ENCODE peak calls at places on chromosomes 6 and 20, in ten cellular contexts. B, K, T, H, W, U, M, C, G and N are unnamed samples.

GRCh38 chr6:23316131-23316530 is 746.8 kb downstream of the HDGFL1 start:
- DNase-seq in B (no peak), U (no peak), K (no peak), M (peak), G (no peak), W (no peak), T (peak), H (no peak), C (no peak), N (no peak)

GRCh38 chr6:20217476-20217855 is 5.2 kb upstream of the MBOAT1 start:
- DNase-seq in W (no peak), H (no peak), U (no peak), T (no peak), M (no peak), K (no peak), B (no peak), C (peak), G (no peak), N (no peak)

GRCh38 chr6:43255408-43256054 is 12.2 kb downstream of the TTBK1 start:
- DNase-seq in M (no peak), U (no peak), C (no peak), G (no peak), H (no peak), B (no peak), K (no peak), W (no peak), T (no peak), N (no peak)

GRCh38 chr6:151025076-151025475 is 159.6 kb downstream of the MTHFD1L start:
- DNase-seq in K (no peak), T (no peak), C (peak), U (no peak), H (no peak), W (no peak), G (no peak), B (no peak), M (no peak), N (no peak)

GRCh38 chr6:109762769-109763450 is 71.8 kb downstream of the FIG4 start:
- DNase-seq in T (peak), H (no peak), M (no peak), C (no peak), U (no peak), G (no peak), W (no peak), B (no peak), K (no peak), N (no peak)

GRCh38 chr6:117605169-117605826 is 3.0 kb upstream of the GOPC start:
- DNase-seq in T (peak), C (peak), W (peak), M (peak), K (peak), B (no peak), G (no peak), H (no peak), U (peak), N (peak)

GRCh38 chr20:8287328-8287727 is 155.3 kb downstream of the PLCB1 start:
- DNase-seq in G (no peak), W (no peak), H (no peak), M (no peak), U (no peak), K (no peak), T (no peak), B (no peak), C (no peak), N (no peak)

GRCh38 chr6:2158596-2159271 is 86.7 kb downstream of the GMDS start:
- DNase-seq in K (no peak), W (peak), U (peak), B (no peak), C (no peak), H (no peak), T (peak), M (peak), G (no peak), N (peak)

GRCh38 chr6:41715779-41716515 is 19.5 kb downstream of the TFEB start:
- DNase-seq in B (no peak), C (no peak), K (no peak), U (peak), H (no peak), G (no peak), W (no peak), T (no peak), M (no peak), N (no peak)

GRCh38 chr20:38195521-38195920 is 30.5 kb upstream of the TGM2 start:
- DNase-seq in H (no peak), U (no peak), C (no peak), W (no peak), K (no peak), G (no peak), M (no peak), T (no peak), B (no peak), N (no peak)

GRCh38 chr6:128515550-128516513 is 4.6 kb downstream of the PTPRK start:
- DNase-seq in H (no peak), B (no peak), G (no peak), C (no peak), U (no peak), K (no peak), W (no peak), M (peak), T (peak), N (peak)

GRCh38 chr6:151044465-151045441 is 179.3 kb downstream of the MTHFD1L start:
- DNase-seq in K (peak), C (peak), U (no peak), W (peak), M (peak), T (peak), B (peak), H (peak), G (no peak), N (peak)

GRCh38 chr6:149560736-149561135 is 5.4 kb upstream of the GINM1 start:
- DNase-seq in W (peak), C (no peak), K (peak), G (no peak), M (no peak), T (no peak), H (no peak), B (no peak), U (peak), N (no peak)

GRCh38 chr6:168302534-168302933 is 17.0 kb downstream of the DACT2 start:
- DNase-seq in G (no peak), B (no peak), C (no peak), W (peak), U (no peak), M (no peak), T (no peak), H (peak), K (no peak), N (no peak)

GRCh38 chr6:135270676-135271536 is 89.8 kb downstream of the MYB start:
- DNase-seq in W (peak), C (peak), H (no peak), M (peak), G (no peak), U (no peak), T (no peak), K (no peak), B (peak), N (no peak)

GRCh38 chr20:35011589-35012226 is 56.0 kb downstream of the MYH7B start:
- DNase-seq in G (no peak), B (no peak), T (no peak), M (no peak), W (no peak), H (no peak), U (no peak), C (no peak), K (no peak), N (no peak)

GRCh38 chr20:58717278-58718091 is 24.9 kb downstream of the NPEPL1 start:
- DNase-seq in W (peak), G (no peak), H (peak), T (no peak), K (no peak), B (no peak), C (no peak), U (no peak), M (no peak), N (no peak)

GRCh38 chr20:38985603-38986170 is 23.5 kb downstream of the DHX35 start:
- DNase-seq in C (no peak), W (no peak), K (no peak), H (no peak), B (no peak), G (no peak), T (peak), M (peak), U (peak), N (peak)

GRCh38 chr6:124795879-124796838 is 166.1 kb upstream of the RNF217 start:
- DNase-seq in U (peak), M (peak), G (no peak), W (peak), K (no peak), B (no peak), H (no peak), C (no peak), T (peak), N (no peak)

GRCh38 chr6:56938634-56939294 is 16.1 kb upstream of the BEND6 start:
- DNase-seq in B (no peak), H (no peak), W (peak), G (no peak), K (no peak), M (peak), U (no peak), T (peak), C (no peak), N (peak)

GRCh38 chr6:113486172-113486571 is 371.0 kb upstream of the MARCKS start:
- DNase-seq in M (no peak), T (no peak), C (no peak), H (no peak), W (peak), G (no peak), B (no peak), U (no peak), K (no peak), N (no peak)

GRCh38 chr6:148869589-148869988 is 122.8 kb downstream of the UST start:
- DNase-seq in H (no peak), G (no peak), U (no peak), C (no peak), K (no peak), T (peak), B (no peak), M (peak), W (no peak), N (peak)

GRCh38 chr20:4134861-4135379 is 119.6 kb upstream of the RNF24 start:
- DNase-seq in H (no peak), C (no peak), M (no peak), T (no peak), U (peak), W (no peak), B (no peak), K (no peak), G (no peak), N (no peak)

GRCh38 chr6:18388942-18389341 is 1.8 kb downstream of the RNF144B start:
- DNase-seq in W (no peak), T (peak), G (no peak), B (no peak), M (peak), H (no peak), U (no peak), C (peak), K (no peak), N (peak)

GRCh38 chr6:156697224-156697623 is 80.0 kb upstream of the ARID1B start:
- DNase-seq in K (no peak), B (no peak), C (no peak), T (no peak), G (no peak), W (no peak), M (no peak), H (no peak), U (peak), N (no peak)

GRCh38 chr20:50710492-50711063 is 19.2 kb upstream of the RIPOR3 start:
- DNase-seq in U (no peak), G (no peak), H (no peak), B (no peak), C (no peak), W (no peak), K (no peak), T (peak), M (peak), N (peak)

GRCh38 chr6:31963921-31964320 is 4.9 kb downstream of the SKIC2 start:
- DNase-seq in M (no peak), H (no peak), T (no peak), U (no peak), W (no peak), B (no peak), K (no peak), C (no peak), G (no peak), N (no peak)

GRCh38 chr6:9481292-9482029 is 933.4 kb downstream of the TFAP2A start:
- DNase-seq in T (peak), M (peak), W (no peak), G (no peak), C (no peak), B (no peak), K (no peak), U (no peak), H (no peak), N (no peak)

GRCh38 chr6:74510878-74511277 is 695.0 kb downstream of the COL12A1 start:
- DNase-seq in B (no peak), G (no peak), M (peak), T (peak), K (no peak), H (no peak), W (no peak), C (no peak), U (no peak), N (peak)

GRCh38 chr6:134719850-134720249 is 230.1 kb downstream of the ALDH8A1 start:
- DNase-seq in C (no peak), B (no peak), G (no peak), T (no peak), H (no peak), W (no peak), K (peak), M (no peak), U (no peak), N (no peak)

GRCh38 chr6:9208956-9209355 is 773.6 kb upstream of the SLC35B3 start:
- DNase-seq in M (no peak), H (no peak), K (no peak), W (no peak), T (no peak), U (no peak), B (no peak), G (no peak), C (no peak), N (no peak)

GRCh38 chr20:34062651-34063482 is 49.2 kb downstream of the EIF2S2 start:
- DNase-seq in B (no peak), K (no peak), M (peak), U (no peak), W (no peak), C (no peak), T (peak), G (no peak), H (no peak), N (peak)

GRCh38 chr6:32883789-32884188 is 29.8 kb downstream of the PSMB9 start:
- DNase-seq in H (peak), G (no peak), U (no peak), M (peak), K (no peak), T (peak), B (peak), C (no peak), W (peak), N (peak)

GRCh38 chr6:168286116-168286515 is 33.5 kb downstream of the DACT2 start:
- DNase-seq in H (no peak), W (no peak), K (no peak), C (no peak), G (no peak), U (no peak), M (no peak), B (no peak), T (no peak), N (no peak)

DNA sequence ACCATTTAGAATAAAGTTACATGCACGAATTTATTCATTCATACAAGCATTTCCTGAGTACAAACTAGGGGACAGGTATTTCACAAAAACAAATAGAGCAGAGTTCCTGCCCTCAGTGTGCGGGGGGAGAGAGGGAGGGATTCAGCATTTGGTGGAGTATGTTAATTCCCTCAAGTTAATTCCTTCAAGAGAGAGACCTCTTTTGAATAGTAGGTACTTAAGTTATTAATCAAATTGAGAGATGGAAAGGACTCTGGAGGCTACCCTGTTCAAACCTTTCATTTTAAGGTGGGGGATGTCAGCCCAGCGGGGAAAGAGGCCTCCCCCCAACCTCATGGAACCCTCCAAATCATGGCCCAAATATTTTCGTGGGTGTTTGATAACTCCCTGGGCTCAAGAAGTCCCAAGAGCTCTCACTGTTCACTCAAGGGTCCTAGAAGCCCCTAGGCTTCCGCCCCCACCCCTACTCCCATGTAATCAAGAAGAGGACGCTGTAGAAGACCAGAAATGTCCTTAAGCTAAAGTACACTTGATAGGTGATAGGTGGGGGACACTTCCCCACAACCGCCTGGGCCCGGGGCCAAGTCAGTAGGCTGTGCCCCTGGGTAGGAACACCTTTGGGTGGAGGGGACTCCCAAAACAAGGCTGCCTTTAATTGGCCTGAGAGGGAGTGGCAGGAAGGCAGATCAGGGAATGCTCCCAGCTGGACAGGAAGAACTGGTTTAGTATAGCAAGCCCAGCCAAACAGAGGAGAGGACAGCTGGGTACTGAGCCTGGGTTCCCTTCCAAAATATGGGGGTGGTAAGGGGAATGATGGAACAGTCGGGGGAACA is 2.9 kb downstream of the SDC4 start:
- DNase-seq in K (no peak), G (no peak), T (peak), C (peak), H (no peak), M (no peak), U (no peak), W (no peak), B (peak), N (no peak)
- H3K4me3 ChIP-seq in K (peak), G (no peak), T (peak), C (peak), H (peak), M (peak), U (no peak), W (peak), B (peak), N (peak)

DNA sequence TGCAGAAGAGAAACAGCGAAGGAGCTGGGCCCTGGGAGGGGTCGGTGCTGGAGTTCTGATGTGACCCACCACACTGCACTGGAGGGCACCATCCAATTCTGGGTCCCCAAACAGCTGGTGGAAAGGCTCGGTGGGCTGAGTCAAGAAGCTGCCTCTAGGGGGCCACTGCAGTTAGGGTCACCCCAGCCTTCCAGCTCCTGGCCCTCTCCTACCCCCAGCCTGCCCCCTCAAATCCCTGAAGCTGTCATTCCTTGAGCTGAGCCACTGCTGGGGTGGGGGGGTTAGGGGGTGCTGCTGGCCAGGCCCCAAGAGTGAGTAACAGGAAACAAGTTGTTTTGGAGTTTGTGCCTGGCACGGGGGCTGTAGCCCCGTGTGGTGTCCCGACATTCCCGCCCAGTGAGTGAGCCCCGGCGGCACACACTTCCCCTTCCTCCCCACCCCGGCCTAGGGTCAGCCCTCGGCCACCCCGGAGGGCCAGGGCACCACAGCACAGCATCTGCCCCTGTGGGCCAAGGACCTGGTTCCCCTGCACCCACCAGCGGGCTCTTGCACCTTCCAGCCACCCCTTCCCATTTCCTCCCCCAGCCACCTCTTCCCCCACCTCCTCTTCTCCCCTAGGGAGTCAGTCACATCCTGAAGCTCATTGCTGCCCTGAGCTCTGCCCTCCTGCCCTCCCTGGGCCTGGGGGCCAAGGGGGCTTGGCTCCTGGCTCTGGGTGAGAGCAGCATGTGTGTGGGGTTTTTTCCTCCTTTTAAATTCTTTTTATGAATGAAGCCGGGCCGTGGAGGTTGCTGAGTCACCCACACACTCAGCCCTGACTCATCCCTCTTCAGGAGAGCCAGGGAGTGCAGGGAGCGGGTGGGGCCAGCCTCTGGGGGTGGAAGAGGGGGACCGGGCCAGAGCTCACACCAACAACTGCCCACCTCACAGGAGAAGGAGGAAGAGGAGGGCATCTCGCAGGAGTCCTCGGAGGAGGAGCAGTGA is 4.6 kb downstream of the SMIM29 start:
- DNase-seq in K (peak), U (no peak), G (no peak), B (peak), W (peak), C (no peak), T (peak), M (peak), H (peak), N (peak)
- H3K4me3 ChIP-seq in K (no peak), U (no peak), G (no peak), B (no peak), W (no peak), C (no peak), T (peak), M (peak), H (no peak), N (peak)

DNA sequence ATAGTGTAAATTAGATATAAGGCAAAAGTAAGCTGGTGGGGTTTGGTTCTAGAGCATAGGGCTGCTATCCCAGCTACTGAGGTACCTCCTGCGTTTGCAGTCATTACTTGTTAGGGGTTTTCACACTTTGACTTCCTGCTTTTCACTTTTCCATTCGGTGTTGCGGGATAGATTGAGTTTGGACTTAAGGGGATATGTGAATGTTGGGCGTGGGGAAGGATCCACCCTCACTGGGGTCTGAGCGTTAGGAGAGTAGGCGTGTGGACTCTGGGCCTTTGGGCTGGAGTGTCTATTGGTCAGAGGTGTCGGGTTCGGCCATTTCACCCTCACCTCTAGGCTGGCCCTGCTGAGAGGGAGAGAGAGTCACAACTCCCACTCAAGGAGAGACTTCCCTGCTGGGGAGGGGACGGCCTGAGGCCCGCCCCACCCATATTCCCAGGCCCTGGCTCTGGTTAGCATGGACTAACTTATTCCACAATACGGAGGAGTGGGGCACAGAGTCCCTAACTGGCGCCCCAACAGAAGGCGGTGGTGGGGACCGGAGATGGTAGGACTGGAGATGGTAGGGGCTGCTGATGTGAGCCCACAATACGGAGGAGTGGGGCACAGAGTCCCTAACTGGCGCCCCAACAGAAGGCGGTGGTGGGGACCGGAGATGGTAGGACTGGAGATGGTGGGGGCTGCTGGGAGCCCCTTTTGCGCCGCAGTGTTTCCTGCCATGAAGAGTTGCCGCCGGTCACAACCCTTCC is 1.6 kb upstream of the PTPRA start:
- DNase-seq in U (no peak), T (no peak), W (no peak), C (no peak), M (no peak), G (no peak), H (no peak), B (no peak), K (no peak), N (no peak)
- H3K4me3 ChIP-seq in U (peak), T (peak), W (no peak), C (no peak), M (peak), G (peak), H (peak), B (peak), K (peak), N (peak)

DNA sequence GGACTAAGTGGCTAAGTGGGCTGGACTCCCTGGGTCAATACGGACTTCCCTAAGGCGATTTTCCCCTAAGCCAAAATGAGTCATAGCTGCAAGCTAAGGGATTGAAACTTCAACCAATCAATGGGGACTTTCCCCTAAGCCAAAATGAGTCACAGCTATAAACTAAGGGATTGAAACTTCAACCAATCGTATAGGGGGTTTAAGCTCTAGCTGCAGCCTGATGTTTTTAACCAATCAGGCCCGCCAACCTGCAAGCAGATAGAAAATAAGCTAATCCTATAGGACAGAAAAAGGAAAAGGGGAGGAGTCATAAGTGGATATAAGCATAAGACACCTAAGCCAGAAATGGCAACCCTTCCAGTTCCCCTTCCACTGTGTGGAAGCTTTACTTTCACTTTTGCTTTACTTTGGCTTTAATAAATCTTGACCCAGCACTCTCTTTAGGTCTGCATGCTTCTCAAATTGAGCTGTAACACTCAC is 655.0 kb upstream of the HS3ST5 start:
- DNase-seq in W (no peak), T (no peak), C (no peak), M (no peak), H (no peak), B (no peak), U (peak), K (no peak), G (no peak), N (no peak)
- H3K4me3 ChIP-seq in W (no peak), T (no peak), C (peak), M (no peak), H (no peak), B (no peak), U (peak), K (no peak), G (no peak), N (no peak)